ENCODE peak calls at places on chromosomes 12 and 14, in ten cellular contexts. E is astrocyte; D is skeletal muscle cell; J is GM12865; U is IMR-90; Q is AG10803; K is CD8-positive, alpha-beta memory T cell; T is CD4-positive, CD25-positive, alpha-beta regulatory T cell; X is colonic mucosa; R is small intestine. I is an unnamed sample.

GRCh38 chr14:104134061-104134965 is 4.1 kb upstream of the KIF26A start:
- DNase-seq in J (no peak), T (no peak), Q (no peak), R (no peak), E (no peak), K (peak), U (no peak), X (no peak), D (no peak), I (no peak)

GRCh38 chr12:121494093-121494787 is 86.6 kb downstream of the KDM2B start:
- DNase-seq in K (peak), X (peak), R (peak), U (peak), E (no peak), T (peak), D (no peak), J (peak), Q (peak), I (peak)

GRCh38 chr14:77912754-77913556 is 113.0 kb downstream of the ADCK1 start:
- DNase-seq in J (no peak), E (no peak), Q (no peak), X (no peak), K (no peak), D (no peak), T (no peak), R (no peak), U (no peak), I (no peak)

GRCh38 chr12:49566361-49566760 is 1.6 kb downstream of the MCRS1 start:
- DNase-seq in K (no peak), R (no peak), X (no peak), J (no peak), U (no peak), D (no peak), T (no peak), Q (no peak), E (no peak), I (no peak)

GRCh38 chr12:113232787-113233585 is 11.7 kb downstream of the TPCN1 start:
- DNase-seq in R (no peak), D (no peak), X (no peak), U (no peak), E (peak), J (peak), K (peak), T (peak), Q (peak), I (no peak)

GRCh38 chr12:102824218-102824835 is 92.7 kb downstream of the PAH start:
- DNase-seq in T (no peak), K (no peak), R (no peak), D (no peak), X (no peak), Q (peak), J (peak), E (no peak), U (peak), I (peak)

GRCh38 chr12:29396774-29397173 is 15.8 kb upstream of the ERGIC2 start:
- DNase-seq in X (no peak), Q (no peak), D (no peak), R (no peak), J (no peak), K (no peak), E (peak), T (no peak), U (peak), I (no peak)

GRCh38 chr14:79605863-79606262 is 605.4 kb downstream of the DIO2 start:
- DNase-seq in D (no peak), U (no peak), T (no peak), K (no peak), J (no peak), E (peak), X (no peak), R (no peak), Q (no peak), I (no peak)

GRCh38 chr12:44193281-44193680 is 357.4 kb downstream of the TMEM117 start:
- DNase-seq in Q (no peak), U (no peak), E (no peak), D (no peak), T (no peak), K (no peak), R (no peak), X (no peak), J (peak), I (no peak)

GRCh38 chr12:114623737-114624136 is 60.2 kb downstream of the TBX3 start:
- DNase-seq in D (no peak), R (no peak), X (no peak), U (no peak), K (no peak), Q (no peak), T (no peak), E (no peak), J (no peak), I (no peak)

GRCh38 chr12:48189331-48190125 is 6.1 kb downstream of the CCDC184 start:
- DNase-seq in Q (peak), D (peak), R (peak), K (peak), T (peak), J (peak), E (peak), X (peak), U (peak), I (peak)

GRCh38 chr12:126617312-126617711 is 1552.1 kb downstream of the AACS start:
- DNase-seq in U (no peak), J (no peak), Q (no peak), E (no peak), X (no peak), T (no peak), D (no peak), R (no peak), K (no peak), I (no peak)

GRCh38 chr12:94513527-94513926 is 53.9 kb upstream of the CEP83 start:
- DNase-seq in X (no peak), Q (no peak), U (no peak), T (no peak), K (no peak), D (no peak), J (no peak), R (no peak), E (no peak), I (no peak)

GRCh38 chr12:52362118-52362726 is 5.1 kb downstream of the KRT85 start:
- DNase-seq in R (no peak), K (no peak), U (no peak), D (no peak), E (no peak), J (peak), X (no peak), T (no peak), Q (no peak), I (no peak)

GRCh38 chr14:33602396-33602795 is 348.5 kb downstream of the EGLN3 start:
- DNase-seq in T (no peak), K (no peak), R (peak), D (no peak), Q (no peak), E (peak), J (no peak), X (no peak), U (no peak), I (peak)

GRCh38 chr12:118042091-118042490 is 18.9 kb downstream of the WSB2 start:
- DNase-seq in T (no peak), U (no peak), J (peak), Q (no peak), R (no peak), K (no peak), X (no peak), E (no peak), D (no peak), I (no peak)

GRCh38 chr12:91890742-91891141 is 254.9 kb downstream of the BTG1 start:
- DNase-seq in K (no peak), J (no peak), T (no peak), X (no peak), R (no peak), Q (peak), D (no peak), E (no peak), U (peak), I (no peak)

GRCh38 chr12:82963961-82964360 is 277.3 kb downstream of the TMTC2 start:
- DNase-seq in K (no peak), T (no peak), R (no peak), Q (no peak), E (peak), X (no peak), J (no peak), U (no peak), D (no peak), I (no peak)

GRCh38 chr14:64825498-64825897 is 54.2 kb downstream of the SPTB start:
- DNase-seq in D (no peak), T (no peak), X (no peak), Q (no peak), K (no peak), R (no peak), J (no peak), E (no peak), U (no peak), I (no peak)

GRCh38 chr14:93716002-93716401 is 72.3 kb downstream of the PRIMA1 start:
- DNase-seq in Q (no peak), U (no peak), X (peak), E (no peak), R (no peak), D (no peak), K (no peak), T (no peak), J (no peak), I (no peak)

GRCh38 chr12:104494816-104495158 is 38.0 kb downstream of the CHST11 start:
- DNase-seq in X (no peak), U (no peak), D (peak), K (no peak), T (no peak), R (no peak), Q (no peak), J (peak), E (no peak), I (no peak)

GRCh38 chr14:35159742-35160409 is 37.5 kb downstream of the PRORP start:
- DNase-seq in E (peak), Q (peak), X (no peak), K (no peak), T (no peak), J (peak), R (peak), D (peak), U (peak), I (no peak)

GRCh38 chr14:96039633-96040311 is 610 bp downstream of the C14orf132 start:
- DNase-seq in Q (peak), U (peak), T (no peak), E (peak), D (no peak), K (no peak), J (peak), X (peak), R (no peak), I (peak)

GRCh38 chr12:120856980-120857379 is 47.2 kb downstream of the SPPL3 start:
- DNase-seq in D (no peak), T (no peak), X (no peak), U (no peak), Q (peak), E (no peak), J (no peak), R (peak), K (no peak), I (no peak)

GRCh38 chr14:29749327-29749726 is 178.3 kb downstream of the PRKD1 start:
- DNase-seq in J (no peak), K (no peak), D (peak), Q (peak), T (no peak), U (peak), R (peak), X (no peak), E (peak), I (peak)

GRCh38 chr12:104683831-104684503 is 227.2 kb downstream of the CHST11 start:
- DNase-seq in E (no peak), D (no peak), J (no peak), U (no peak), T (no peak), X (no peak), Q (no peak), R (no peak), K (no peak), I (no peak)

GRCh38 chr14:93906341-93907329 is 20.5 kb upstream of the FAM181A start:
- DNase-seq in K (peak), T (peak), J (peak), U (peak), R (peak), X (peak), E (no peak), Q (peak), D (no peak), I (no peak)

GRCh38 chr12:124916370-124917134 is 2.1 kb upstream of the UBC start:
- DNase-seq in X (peak), E (peak), D (peak), U (peak), K (no peak), T (no peak), J (peak), R (peak), Q (peak), I (peak)

GRCh38 chr14:71114580-71114979 is 207.3 kb downstream of the PCNX1 start:
- DNase-seq in D (no peak), K (no peak), T (no peak), U (no peak), Q (no peak), R (peak), E (no peak), X (no peak), J (no peak), I (no peak)

GRCh38 chr14:71119075-71119474 is 211.8 kb downstream of the PCNX1 start:
- DNase-seq in J (no peak), U (peak), Q (peak), T (no peak), R (peak), K (no peak), D (no peak), X (no peak), E (peak), I (no peak)

GRCh38 chr14:71115306-71115705 is 208.0 kb downstream of the PCNX1 start:
- DNase-seq in E (no peak), X (no peak), T (no peak), K (no peak), R (no peak), D (no peak), Q (no peak), J (no peak), U (no peak), I (no peak)

GRCh38 chr14:71117839-71118743 is 210.8 kb downstream of the PCNX1 start:
- DNase-seq in E (peak), U (peak), R (peak), Q (peak), D (peak), J (peak), T (no peak), X (peak), K (no peak), I (no peak)

DNA sequence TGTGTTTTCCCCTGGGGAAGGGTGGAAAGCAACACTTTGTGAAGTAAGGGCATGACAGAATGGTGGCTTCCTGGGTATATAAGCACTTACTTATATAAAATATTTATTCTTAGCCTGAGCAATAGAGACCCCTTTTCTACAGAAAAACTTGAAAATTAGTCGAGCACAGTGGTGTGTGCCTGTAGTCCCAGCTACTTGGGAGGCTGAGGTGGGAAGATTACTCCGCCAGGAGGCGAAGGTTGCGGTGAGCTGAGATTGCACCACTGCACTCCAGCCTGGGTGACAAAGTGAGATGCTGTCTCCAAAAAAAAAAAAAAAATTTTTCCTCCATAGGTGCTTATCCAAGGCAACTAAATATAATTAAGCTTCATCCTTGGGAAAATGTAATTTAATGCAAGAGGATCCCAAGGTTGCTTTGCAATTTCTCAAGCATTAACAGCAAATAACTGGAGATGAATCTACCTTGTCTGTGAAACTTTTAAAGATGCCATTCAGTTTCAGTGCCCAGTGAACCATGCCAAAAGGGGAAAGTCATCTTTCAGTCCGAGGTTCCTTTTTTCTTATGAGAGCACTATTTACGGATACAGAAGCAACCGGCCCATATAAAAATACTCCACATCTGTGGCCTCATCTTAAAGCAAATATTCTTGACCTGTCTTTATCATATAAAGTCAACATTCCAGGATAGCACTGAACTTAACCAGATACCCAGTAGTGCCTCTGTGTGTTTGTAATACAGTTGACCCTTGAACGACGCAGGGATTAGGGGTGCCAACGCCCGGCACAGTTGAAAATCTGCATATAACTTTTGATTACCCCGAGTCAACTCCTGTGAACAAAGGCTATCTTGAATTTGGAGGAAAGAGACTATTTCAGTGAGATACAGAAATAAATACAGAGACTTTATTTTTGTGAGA is 209.2 kb downstream of the PCNX1 start:
- DNase-seq in E (no peak), D (no peak), R (peak), K (no peak), X (peak), Q (no peak), U (no peak), J (peak), T (no peak), I (no peak)
- H3K4me3 ChIP-seq in E (no peak), D (no peak), R (no peak), K (no peak), X (no peak), Q (no peak), U (no peak), J (no peak), T (no peak), I (no peak)

GRCh38 chr12:62656576-62657362 is 190.1 kb downstream of the MON2 start:
- DNase-seq in K (no peak), E (no peak), R (no peak), U (no peak), T (no peak), D (no peak), J (no peak), X (no peak), Q (no peak), I (no peak)

GRCh38 chr12:62658910-62659309 is 192.3 kb downstream of the MON2 start:
- DNase-seq in R (no peak), E (no peak), X (no peak), T (no peak), K (no peak), D (no peak), U (no peak), J (no peak), Q (peak), I (no peak)

GRCh38 chr12:62659457-62660295 is 193.1 kb downstream of the MON2 start:
- DNase-seq in X (no peak), T (no peak), E (no peak), D (no peak), U (no peak), K (no peak), Q (peak), R (no peak), J (no peak), I (no peak)

GRCh38 chr12:62657363-62657632 is 190.7 kb downstream of the MON2 start:
- DNase-seq in T (no peak), K (no peak), X (no peak), Q (peak), J (no peak), E (no peak), U (no peak), R (no peak), D (no peak), I (no peak)

GRCh38 chr12:62660763-62661162 is 194.1 kb downstream of the MON2 start:
- DNase-seq in K (no peak), J (no peak), U (peak), D (no peak), R (no peak), X (no peak), Q (peak), T (no peak), E (peak), I (no peak)
- H3K4me3 ChIP-seq in K (no peak), J (no peak), U (no peak), D (no peak), R (no peak), X (no peak), Q (no peak), T (no peak), E (no peak), I (no peak)

GRCh38 chr12:68612675-68613074 is 2.0 kb downstream of the RAP1B start:
- DNase-seq in K (no peak), Q (no peak), R (peak), E (no peak), J (peak), X (no peak), T (no peak), U (no peak), D (no peak), I (no peak)
- H3K4me3 ChIP-seq in K (peak), Q (peak), R (no peak), E (peak), J (peak), X (peak), T (peak), U (peak), D (peak), I (peak)

GRCh38 chr12:32183646-32184045 is 77.0 kb downstream of the BICD1 start:
- DNase-seq in U (peak), R (no peak), K (no peak), J (no peak), E (no peak), Q (peak), D (no peak), T (no peak), X (no peak), I (peak)

GRCh38 chr12:32178341-32179010 is 71.8 kb downstream of the BICD1 start:
- DNase-seq in U (no peak), E (no peak), Q (no peak), J (no peak), T (no peak), D (no peak), K (no peak), R (no peak), X (no peak), I (no peak)

GRCh38 chr12:32176606-32177005 is 70.0 kb downstream of the BICD1 start:
- DNase-seq in U (no peak), Q (no peak), X (no peak), K (no peak), E (no peak), R (no peak), D (no peak), T (no peak), J (no peak), I (no peak)

GRCh38 chr12:32179011-32179395 is 72.4 kb downstream of the BICD1 start:
- DNase-seq in J (no peak), D (no peak), Q (no peak), K (no peak), T (no peak), R (no peak), U (no peak), E (no peak), X (no peak), I (no peak)

GRCh38 chr12:32181498-32182175 is 75.0 kb downstream of the BICD1 start:
- DNase-seq in K (no peak), D (no peak), E (no peak), Q (peak), R (peak), U (no peak), T (no peak), X (no peak), J (no peak), I (no peak)
- H3K4me3 ChIP-seq in K (no peak), D (no peak), E (no peak), Q (no peak), R (no peak), U (no peak), T (no peak), X (no peak), J (no peak), I (no peak)

GRCh38 chr12:26227376-26227775 is 32.0 kb downstream of the SSPN start:
- DNase-seq in X (no peak), Q (no peak), J (no peak), E (no peak), D (no peak), K (no peak), T (no peak), U (no peak), R (no peak), I (no peak)
- H3K4me3 ChIP-seq in X (peak), Q (no peak), J (no peak), E (peak), D (no peak), K (no peak), T (no peak), U (no peak), R (no peak), I (no peak)

DNA sequence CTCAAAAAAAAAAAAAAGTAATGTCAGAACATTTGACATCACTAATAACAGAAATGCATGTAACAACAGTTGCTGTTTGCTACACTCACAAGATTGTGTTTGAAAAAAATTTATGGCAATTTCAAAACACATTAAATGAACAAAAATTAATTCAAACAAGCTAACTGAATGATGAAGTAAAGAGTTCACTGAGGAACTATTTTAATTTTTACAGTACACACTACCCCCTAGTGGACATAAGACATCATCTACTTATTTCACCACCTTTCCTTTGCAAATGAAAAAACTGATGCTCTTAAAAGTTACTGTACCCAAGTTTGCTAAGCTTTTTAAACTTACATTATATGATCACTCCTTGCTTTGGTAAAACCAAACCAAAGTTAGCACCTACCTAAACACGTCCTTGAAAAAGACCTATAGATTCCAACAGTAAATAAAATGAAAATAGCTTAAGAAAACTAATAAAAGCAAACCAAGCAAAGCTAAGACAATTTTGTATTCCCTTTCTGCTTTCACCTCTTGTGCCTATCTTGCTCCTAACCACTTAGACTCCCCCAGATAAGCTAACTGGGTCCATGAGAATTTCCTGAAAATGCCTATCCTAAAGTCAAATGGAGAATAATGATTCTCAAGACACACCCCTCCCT is 22.2 kb downstream of the UBE2N start:
- DNase-seq in J (peak), K (no peak), U (peak), E (peak), Q (peak), D (no peak), X (no peak), R (peak), T (no peak), I (no peak)
- H3K4me3 ChIP-seq in J (no peak), K (no peak), U (no peak), E (no peak), Q (peak), D (no peak), X (no peak), R (no peak), T (peak), I (no peak)

GRCh38 chr14:73462815-73463214 is 4.5 kb upstream of the NUMB start:
- DNase-seq in T (no peak), Q (peak), X (no peak), U (no peak), R (peak), D (no peak), E (no peak), J (no peak), K (no peak), I (no peak)
- H3K4me3 ChIP-seq in T (no peak), Q (no peak), X (peak), U (no peak), R (no peak), D (peak), E (peak), J (no peak), K (no peak), I (no peak)